ENCODE peak calls at places on chromosomes 11 and 22, in four cellular contexts. Y is psoas muscle, B is HFFc6, J is ovary. Z is an unnamed sample.

GRCh38 chr11:69792611-69793010 is 17.5 kb upstream of the FGF4 start:
- DNase-seq in B (no peak), J (no peak), Y (no peak), Z (no peak)

GRCh38 chr22:24775769-24776492 is 1.4 kb upstream of the PIWIL3 start:
- DNase-seq in B (no peak), Y (no peak), J (no peak), Z (no peak)

GRCh38 chr11:102266111-102266510 is 51.2 kb upstream of the BIRC3 start:
- DNase-seq in Y (no peak), J (no peak), B (peak; percentile 44), Z (no peak)

GRCh38 chr22:47548953-47549740 is 786.7 kb downstream of the TBC1D22A start:
- DNase-seq in B (no peak), J (no peak), Y (no peak), Z (no peak)

GRCh38 chr22:39097098-39098020 is at the start of gene APOBEC3H:
- DNase-seq in B (no peak), J (no peak), Y (peak; percentile 44), Z (no peak)

GRCh38 chr11:35963911-35964310 is 20.0 kb downstream of the LDLRAD3 start:
- DNase-seq in Y (no peak), B (no peak), J (no peak), Z (no peak)

GRCh38 chr11:16194566-16194965 is 161.8 kb downstream of the SOX6 start:
- DNase-seq in J (no peak), B (no peak), Y (no peak), Z (no peak)

GRCh38 chr22:29936186-29936585 is 53.2 kb downstream of the MTMR3 start:
- DNase-seq in B (no peak), Y (no peak), J (no peak), Z (no peak)

GRCh38 chr22:29216873-29217666 is 11.4 kb downstream of the EMID1 start:
- DNase-seq in J (no peak), B (no peak), Y (peak; percentile 75), Z (peak; percentile 3)

GRCh38 chr11:87256694-87257340 is 219.1 kb downstream of the TMEM135 start:
- DNase-seq in Y (no peak), B (peak; percentile 25), J (no peak), Z (no peak)

GRCh38 chr11:223026-223789 is 12.9 kb downstream of the SIRT3 start:
- DNase-seq in B (no peak), J (no peak), Y (peak; percentile 25), Z (no peak)

GRCh38 chr11:2645779-2646118 is 54.0 kb downstream of the KCNQ1OT1 start:
- DNase-seq in Y (no peak), J (no peak), B (no peak), Z (no peak)
- TF ChIP-seq CTCF in Y (no peak), J (no peak), B (no peak), Z (no peak)

GRCh38 chr11:60710482-60710881 is 11.1 kb downstream of the MS4A8 start:
- DNase-seq in J (no peak), B (peak; percentile 2), Y (no peak), Z (no peak)
- TF ChIP-seq CTCF in J (no peak), B (peak; percentile 50), Y (no peak), Z (peak; percentile 3)

GRCh38 chr11:57667715-57668466 is at the start of gene ZDHHC5:
- DNase-seq in Y (peak; percentile 100), B (peak; percentile 99), J (peak; percentile 98), Z (peak; percentile 98)
- TF ChIP-seq CTCF in Y (peak; percentile 52), B (peak; percentile 81), J (peak; percentile 82), Z (peak; percentile 22)

DNA sequence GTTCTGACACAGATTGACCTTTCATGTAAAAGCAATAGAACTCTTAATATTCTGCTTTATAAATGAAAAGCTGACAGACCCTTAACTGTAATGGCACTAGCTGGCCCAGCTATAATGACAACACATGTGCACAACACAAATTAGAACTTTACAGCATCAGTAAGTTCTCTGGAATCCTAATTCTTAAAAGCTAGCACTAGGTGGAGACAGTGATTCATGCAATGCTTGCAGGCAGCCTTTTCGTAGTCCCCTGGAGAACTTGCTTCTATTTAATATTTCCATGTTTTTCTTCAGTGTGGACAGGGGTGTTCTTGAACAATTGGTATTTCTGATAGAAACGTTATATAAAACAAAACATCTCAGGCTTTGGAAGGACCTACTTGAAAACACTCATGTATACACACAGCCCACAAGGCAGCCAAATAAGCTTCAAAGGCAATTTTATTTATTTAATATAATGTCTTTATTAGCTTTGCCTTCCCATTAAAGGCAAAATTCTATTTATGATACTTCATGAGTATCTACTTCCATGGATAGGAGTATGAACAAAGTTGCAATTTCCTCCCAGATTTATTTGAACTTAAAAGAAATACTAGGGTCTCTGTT is 374.3 kb upstream of the MPPED2 start:
- DNase-seq in J (no peak), B (peak; percentile 8), Y (no peak), Z (no peak)
- TF ChIP-seq CTCF in J (no peak), B (peak; percentile 47), Y (peak; percentile 34), Z (peak; percentile 33)

DNA sequence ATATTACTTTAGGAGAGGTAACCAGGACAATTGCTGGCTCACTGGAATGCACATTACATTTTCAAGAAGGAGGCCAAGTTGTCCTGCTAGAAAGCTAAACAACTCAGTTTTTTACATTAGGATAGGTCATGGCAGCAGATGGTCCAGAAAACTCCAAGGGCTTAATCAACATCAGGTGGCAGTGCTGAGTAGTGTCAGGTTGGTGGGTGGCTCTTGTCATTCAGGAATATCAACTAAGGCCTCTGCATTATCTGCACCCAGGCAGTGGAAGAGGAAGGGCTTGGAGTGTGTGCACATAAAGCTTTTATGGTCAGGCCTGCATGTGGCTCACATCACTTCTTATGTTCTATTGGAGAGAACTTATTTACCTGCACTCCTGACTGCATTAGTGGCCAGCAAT is 32.2 kb upstream of the OR4B1 start:
- DNase-seq in J (no peak), Y (no peak), B (no peak), Z (no peak)
- TF ChIP-seq CTCF in J (no peak), Y (no peak), B (no peak), Z (no peak)

GRCh38 chr11:22778642-22779041 is 51.0 kb downstream of the SVIP start:
- DNase-seq in B (no peak), Y (no peak), J (no peak), Z (no peak)
- TF ChIP-seq CTCF in B (no peak), Y (no peak), J (no peak), Z (no peak)

Z was measured in BJ.